ENCODE peak calls at places on chromosomes 5 and 9, in ten cellular contexts. S is right cardiac atrium; P is lower lobe of right lung; A is mammary epithelial cell; L is A673; J is MM.1S; I is CD8-positive, alpha-beta T cell; C is esophagus squamous epithelium; T is aorta; E is fibroblast of lung. F is an unnamed sample.

GRCh38 chr5:74179183-74179582 is 461.3 kb downstream of the ENC1 start:
- DNase-seq in A (peak; percentile 62), S (no peak), T (no peak), E (peak; percentile 92), J (no peak), C (no peak), P (no peak), I (no peak), L (no peak), F (peak; percentile 98)

GRCh38 chr9:37206121-37206620 is 85.8 kb downstream of the ZCCHC7 start:
- DNase-seq in L (no peak), I (no peak), P (no peak), A (no peak), C (no peak), S (no peak), T (no peak), E (no peak), J (no peak), F (no peak)

GRCh38 chr5:10474521-10475075 is 32.9 kb downstream of the ROPN1L start:
- DNase-seq in T (no peak), C (no peak), J (no peak), S (no peak), P (no peak), E (peak; percentile 49), I (no peak), A (no peak), L (no peak), F (peak; percentile 80)

GRCh38 chr5:81749562-81750307 is 1.2 kb downstream of the SSBP2 start:
- DNase-seq in P (peak; percentile 61), L (peak; percentile 54), A (peak; percentile 16), J (peak; percentile 71), S (peak; percentile 79), I (peak; percentile 67), E (no peak), T (peak; percentile 61), C (peak; percentile 6), F (no peak)

GRCh38 chr9:21473236-21473635 is 8.9 kb downstream of the IFNE start:
- DNase-seq in J (no peak), C (no peak), L (no peak), P (no peak), I (no peak), E (no peak), T (no peak), A (no peak), S (no peak), F (no peak)

GRCh38 chr5:142642427-142642826 is 43.5 kb downstream of the FGF1 start:
- DNase-seq in E (no peak), T (no peak), I (no peak), A (no peak), L (no peak), P (no peak), C (no peak), J (no peak), S (no peak), F (no peak)

GRCh38 chr5:168699002-168699401 is 119.8 kb upstream of the PANK3 start:
- DNase-seq in T (peak; percentile 69), S (peak; percentile 80), E (no peak), P (no peak), J (no peak), L (no peak), C (no peak), A (no peak), I (no peak), F (peak; percentile 20)

GRCh38 chr9:70220216-70220615 is 38.6 kb upstream of the SMC5 start:
- DNase-seq in C (no peak), A (no peak), I (no peak), P (no peak), J (no peak), T (no peak), E (no peak), S (no peak), L (no peak), F (no peak)

GRCh38 chr5:120655828-120656435 is 191.8 kb downstream of the PRR16 start:
- DNase-seq in P (no peak), A (peak; percentile 8), J (peak; percentile 43), L (peak; percentile 60), I (no peak), C (no peak), S (peak; percentile 40), T (no peak), E (peak; percentile 41), F (no peak)

GRCh38 chr9:107020040-107020530 is 157.1 kb downstream of the ZNF462 start:
- DNase-seq in I (no peak), S (no peak), L (peak; percentile 5), J (peak; percentile 83), A (peak; percentile 87), P (no peak), C (no peak), T (peak; percentile 42), E (peak; percentile 96), F (peak; percentile 98)

GRCh38 chr5:66343370-66344071 is 199.4 kb downstream of the SREK1 start:
- DNase-seq in I (no peak), A (no peak), T (no peak), S (no peak), E (no peak), C (no peak), P (no peak), J (no peak), L (no peak), F (no peak)

GRCh38 chr5:66342316-66342715 is 198.2 kb downstream of the SREK1 start:
- DNase-seq in E (no peak), P (no peak), T (no peak), A (no peak), L (no peak), J (no peak), C (no peak), S (no peak), I (no peak), F (no peak)

GRCh38 chr5:66333192-66333591 is 189.1 kb downstream of the SREK1 start:
- DNase-seq in I (no peak), A (no peak), T (no peak), E (no peak), L (no peak), P (no peak), C (no peak), S (no peak), J (no peak), F (no peak)

GRCh38 chr5:66339896-66340295 is 195.8 kb downstream of the SREK1 start:
- DNase-seq in P (no peak), J (no peak), A (no peak), T (no peak), I (no peak), L (no peak), S (no peak), C (no peak), E (no peak), F (no peak)

GRCh38 chr5:66337827-66338226 is 193.7 kb downstream of the SREK1 start:
- DNase-seq in L (no peak), J (no peak), T (no peak), A (no peak), C (no peak), I (no peak), S (no peak), E (no peak), P (no peak), F (no peak)
- H3K27me3 ChIP-seq in L (no peaks in the 10 kb centered on the region), J (no peaks in the 10 kb centered on the region), T (no peaks in the 10 kb centered on the region), A (peaks cover 5% of the 10 kb centered on the region), C (no peaks in the 10 kb centered on the region), I (no peaks in the 10 kb centered on the region), S (no peaks in the 10 kb centered on the region), E (peaks cover 4% of the 10 kb centered on the region), P (no peaks in the 10 kb centered on the region), F (no peaks in the 10 kb centered on the region)

DNA sequence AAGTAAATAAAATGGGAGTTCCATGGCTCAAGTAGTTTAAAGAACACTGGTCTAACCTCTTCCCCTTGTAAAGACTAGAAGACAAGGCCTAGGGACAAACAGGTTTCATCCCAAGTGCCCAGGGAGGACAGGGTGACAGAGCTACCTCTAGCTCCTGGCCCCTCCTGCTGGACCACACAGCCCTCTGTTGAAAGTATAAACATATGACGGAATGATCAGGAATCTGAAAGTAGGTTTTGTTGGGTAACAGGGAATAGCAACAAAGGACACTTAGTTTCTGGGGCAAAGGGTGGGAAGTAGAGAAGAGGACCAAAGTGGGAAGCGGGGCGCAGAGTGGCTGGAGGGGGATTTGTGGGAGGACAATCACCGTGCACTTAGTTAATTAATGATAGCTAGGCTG is 67.0 kb upstream of the DAB2IP start:
- DNase-seq in J (no peak), C (no peak), A (no peak), S (no peak), E (no peak), L (no peak), P (no peak), T (no peak), I (no peak), F (no peak)
- H3K27me3 ChIP-seq in J (peaks cover 64% of the 10 kb centered on the region), C (no peaks in the 10 kb centered on the region), A (peaks cover 4% of the 10 kb centered on the region), S (no peaks in the 10 kb centered on the region), E (peaks cover 10% of the 10 kb centered on the region), L (peaks cover 42% of the 10 kb centered on the region), P (no peaks in the 10 kb centered on the region), T (no peaks in the 10 kb centered on the region), I (peaks cover 4% of the 10 kb centered on the region), F (peaks cover 8% of the 10 kb centered on the region)

GRCh38 chr9:123372766-123373446 is 16.9 kb downstream of the CRB2 start:
- DNase-seq in L (no peak), P (no peak), T (no peak), J (no peak), S (no peak), C (no peak), E (no peak), I (no peak), A (no peak), F (no peak)
- H3K27me3 ChIP-seq in L (no peaks in the 10 kb centered on the region), P (peaks cover 74% of the 10 kb centered on the region), T (no peaks in the 10 kb centered on the region), J (peaks cover 78% of the 10 kb centered on the region), S (no peaks in the 10 kb centered on the region), C (peaks cover 14% of the 10 kb centered on the region), E (peaks cover 37% of the 10 kb centered on the region), I (peaks cover 6% of the 10 kb centered on the region), A (no peaks in the 10 kb centered on the region), F (peaks cover 29% of the 10 kb centered on the region)

DNA sequence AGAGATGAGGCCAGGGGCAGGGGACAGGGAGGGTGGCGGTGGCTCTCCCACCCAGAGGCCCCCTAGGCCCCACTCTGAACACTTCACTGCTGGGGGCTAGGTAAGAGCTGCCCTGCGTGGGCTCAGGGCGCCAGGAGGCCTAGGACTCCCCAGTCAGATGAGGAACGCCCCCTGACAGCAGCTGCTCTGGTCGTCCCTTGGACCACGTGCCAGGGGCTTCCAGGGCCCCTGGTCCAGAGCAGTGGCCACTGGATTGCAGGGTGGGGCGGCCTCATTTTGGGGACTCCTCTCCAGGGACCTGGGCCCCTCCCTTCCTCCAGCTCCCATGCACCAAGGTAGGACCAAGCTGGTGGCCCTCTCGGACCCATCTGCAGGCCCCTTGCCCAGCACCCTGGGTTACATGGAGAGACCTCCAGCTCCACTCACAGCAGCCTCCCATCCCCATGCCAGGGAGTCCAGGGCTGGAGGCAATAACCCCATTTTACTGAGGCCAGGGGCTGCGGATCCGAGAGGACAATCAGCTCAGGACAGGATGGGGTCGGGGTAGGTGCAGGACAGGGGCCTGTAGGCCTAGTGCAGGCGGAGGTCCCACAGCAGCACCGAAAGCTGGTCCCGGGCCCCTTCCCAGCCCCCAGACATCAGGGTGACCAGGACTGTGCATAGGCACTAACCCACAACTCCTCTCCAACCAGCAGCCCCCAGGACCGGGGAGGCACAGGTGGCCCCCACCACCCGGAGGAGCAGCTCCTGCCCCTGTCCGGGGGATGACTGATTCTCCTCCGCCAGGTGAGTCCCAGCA is 1.5 kb downstream of the EGFL7 start:
- DNase-seq in C (no peak), T (no peak), P (no peak), L (no peak), S (peak; percentile 70), I (no peak), A (no peak), J (no peak), E (no peak), F (no peak)
- H3K27me3 ChIP-seq in C (no peaks in the 10 kb centered on the region), T (no peaks in the 10 kb centered on the region), P (peaks cover 59% of the 10 kb centered on the region), L (no peaks in the 10 kb centered on the region), S (no peaks in the 10 kb centered on the region), I (peaks cover 9% of the 10 kb centered on the region), A (no peaks in the 10 kb centered on the region), J (peaks cover 89% of the 10 kb centered on the region), E (peaks cover 3% of the 10 kb centered on the region), F (no peaks in the 10 kb centered on the region)